ENCODE peak calls at places on chromosome 2, in four cellular contexts. T, A, M and J are unnamed samples.

GRCh38 chr2:112724611-112725525 is 4.0 kb downstream of the NT5DC4 start:
- DNase-seq in T (no peak), A (peak), M (peak), J (no peak)

GRCh38 chr2:74457129-74457548 is 1.1 kb upstream of the WBP1 start:
- DNase-seq in T (no peak), A (no peak), M (no peak), J (no peak)

GRCh38 chr2:219836647-219837177 is 209.3 kb downstream of the SLC4A3 start:
- DNase-seq in T (no peak), A (no peak), M (peak), J (no peak)

GRCh38 chr2:71927757-71928715 is 219.6 kb downstream of the CYP26B1 start:
- DNase-seq in T (no peak), A (peak), M (no peak), J (no peak)

GRCh38 chr2:173402405-173402974 is 47.8 kb downstream of the CDCA7 start:
- DNase-seq in T (peak), A (peak), M (peak), J (peak)

GRCh38 chr2:1727796-1728474 is 16.4 kb downstream of the PXDN start:
- DNase-seq in T (no peak), A (no peak), M (no peak), J (no peak)

GRCh38 chr2:85702172-85702571 is 8.0 kb downstream of the GNLY start:
- DNase-seq in T (no peak), A (no peak), M (no peak), J (no peak)

GRCh38 chr2:99156901-99157300 is 2.1 kb downstream of the LIPT1 start:
- DNase-seq in T (no peak), A (no peak), M (no peak), J (no peak)

GRCh38 chr2:141329949-141330348 is 800.9 kb downstream of the LRP1B start:
- DNase-seq in T (no peak), A (no peak), M (no peak), J (no peak)

GRCh38 chr2:118988706-118989105 is 46.7 kb downstream of the MARCO start:
- DNase-seq in T (no peak), A (no peak), M (no peak), J (no peak)

GRCh38 chr2:85802337-85803103 is 48.7 kb downstream of the ATOH8 start:
- DNase-seq in T (no peak), A (no peak), M (no peak), J (no peak)

GRCh38 chr2:195573314-195573713 is 83.7 kb upstream of the SLC39A10 start:
- DNase-seq in T (no peak), A (no peak), M (no peak), J (no peak)

GRCh38 chr2:98912221-98912851 is 23.7 kb downstream of the CRACDL start:
- DNase-seq in T (no peak), A (no peak), M (no peak), J (no peak)

GRCh38 chr2:8684421-8684884 is 2.6 kb downstream of the ID2 start:
- DNase-seq in T (no peak), A (peak), M (peak), J (peak)

GRCh38 chr2:136025057-136025973 is 39.9 kb upstream of the DARS1 start:
- DNase-seq in T (peak), A (peak), M (no peak), J (no peak)

GRCh38 chr2:226447896-226448295 is 351.7 kb downstream of the IRS1 start:
- DNase-seq in T (no peak), A (no peak), M (no peak), J (no peak)
- TF ChIP-seq NR2C2 in T (no peak), A (no peak), M (no peak), J (no peak)

GRCh38 chr2:190550137-190550536 is 15.6 kb upstream of the NEMP2 start:
- DNase-seq in T (no peak), A (no peak), M (no peak), J (no peak)

GRCh38 chr2:190551928-190552327 is 17.4 kb upstream of the NEMP2 start:
- DNase-seq in T (no peak), A (no peak), M (no peak), J (no peak)

GRCh38 chr2:190553254-190553653 is 18.7 kb upstream of the NEMP2 start:
- DNase-seq in T (no peak), A (no peak), M (no peak), J (no peak)

DNA sequence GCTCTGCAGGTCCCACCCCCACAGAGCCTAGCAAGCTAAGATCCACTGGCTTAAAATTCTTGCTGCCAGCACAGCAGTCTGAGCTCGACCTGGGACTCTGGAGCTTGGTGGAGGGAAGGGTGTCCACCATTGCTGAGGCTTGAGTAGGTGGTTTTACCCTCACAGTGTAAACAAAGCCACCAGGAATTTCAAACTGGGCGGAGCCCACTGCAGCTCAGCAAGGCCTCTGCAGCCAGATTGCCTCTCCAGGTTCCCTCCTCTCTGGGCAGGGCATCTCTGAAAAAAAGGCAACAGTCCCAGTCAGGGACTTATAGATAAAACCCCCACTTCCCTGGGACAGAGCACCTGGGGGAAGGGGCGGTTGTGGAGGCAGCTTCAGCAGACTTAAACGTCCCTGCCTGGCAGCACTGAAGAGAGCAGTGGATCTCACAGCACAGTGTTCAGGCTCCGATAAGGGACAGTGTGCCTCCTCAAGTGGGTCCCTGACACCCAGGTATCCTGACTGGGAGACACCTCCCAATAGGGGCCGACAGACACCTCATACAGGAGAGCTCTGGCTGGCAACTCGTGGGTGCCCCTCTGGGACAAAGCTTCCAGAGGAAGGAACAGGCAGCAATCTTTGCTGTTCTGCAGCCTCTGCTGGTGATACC is 20.0 kb upstream of the NEMP2 start:
- DNase-seq in T (peak), A (no peak), M (peak), J (no peak)
- TF ChIP-seq NR2C2 in T (no peak), A (no peak), M (no peak), J (no peak)

GRCh38 chr2:223558970-223559369 is 43.2 kb downstream of the SCG2 start:
- DNase-seq in T (no peak), A (no peak), M (no peak), J (no peak)

GRCh38 chr2:223560704-223561435 is 41.3 kb downstream of the SCG2 start:
- DNase-seq in T (no peak), A (no peak), M (no peak), J (no peak)

GRCh38 chr2:223563462-223563861 is 38.7 kb downstream of the SCG2 start:
- DNase-seq in T (no peak), A (peak), M (peak), J (no peak)

GRCh38 chr2:223566398-223566797 is 35.8 kb downstream of the SCG2 start:
- DNase-seq in T (no peak), A (no peak), M (no peak), J (no peak)

DNA sequence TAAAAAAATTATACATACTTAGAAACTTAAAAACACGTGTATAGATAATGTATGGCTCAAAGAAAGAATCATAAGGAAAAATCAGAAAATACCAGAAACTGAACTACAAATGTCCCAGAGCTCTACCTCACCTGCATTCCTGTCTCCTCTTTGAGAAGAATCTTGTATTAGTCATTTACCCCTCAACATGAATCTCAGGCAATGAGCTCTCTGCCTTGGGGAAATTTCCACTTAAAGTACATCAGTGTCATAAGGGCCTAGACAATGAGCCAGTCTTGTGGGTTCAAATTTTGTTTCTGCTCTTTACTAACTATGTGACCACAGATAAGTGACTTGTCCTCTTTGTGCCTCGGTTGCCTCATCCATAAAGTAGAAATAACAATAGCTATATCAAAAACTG is 40.1 kb downstream of the SCG2 start:
- DNase-seq in T (no peak), A (no peak), M (no peak), J (no peak)
- TF ChIP-seq NR2C2 in T (no peak), A (no peak), M (no peak), J (no peak)

DNA sequence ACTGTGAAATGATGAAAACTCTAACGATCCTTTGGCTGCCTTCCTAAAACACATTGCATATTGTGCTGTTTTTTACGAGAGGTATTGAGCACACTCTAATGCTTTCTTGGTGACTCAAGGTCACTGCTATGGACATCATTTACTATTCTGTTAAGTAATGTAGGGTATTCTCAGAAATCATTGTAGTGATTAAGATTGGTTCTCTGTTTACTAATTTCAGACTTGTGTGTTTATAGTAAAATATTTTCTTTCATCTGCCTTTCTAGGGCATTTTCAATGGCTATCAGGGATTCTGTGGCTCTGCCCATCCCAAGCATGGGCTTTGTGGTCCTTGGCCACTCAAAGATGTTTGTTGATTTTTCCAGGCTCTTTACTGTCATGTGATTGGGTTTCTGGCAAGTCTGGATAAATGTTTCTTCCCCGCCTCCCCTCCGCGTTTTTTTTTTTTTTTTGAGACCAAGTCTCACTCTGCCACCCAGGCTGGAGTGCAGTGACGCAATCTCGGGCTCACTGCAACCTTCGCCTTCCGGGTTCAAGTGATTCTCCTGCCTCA is 29.3 kb downstream of the UBE2F start:
- DNase-seq in T (no peak), A (no peak), M (no peak), J (no peak)
- TF ChIP-seq NR2C2 in T (no peak), A (no peak), M (no peak), J (no peak)

GRCh38 chr2:150332378-150332777 is 155.1 kb downstream of the RND3 start:
- DNase-seq in T (no peak), A (no peak), M (no peak), J (no peak)
- TF ChIP-seq NR2C2 in T (no peak), A (no peak), M (no peak), J (no peak)

GRCh38 chr2:3675687-3676086 is 17.7 kb downstream of the ALLC start:
- DNase-seq in T (no peak), A (no peak), M (no peak), J (no peak)
- TF ChIP-seq NR2C2 in T (no peak), A (no peak), M (no peak), J (no peak)

GRCh38 chr2:62071760-62072680 is 123.9 kb upstream of the B3GNT2 start:
- DNase-seq in T (no peak), A (no peak), M (no peak), J (no peak)

GRCh38 chr2:62077239-62077638 is 118.7 kb upstream of the B3GNT2 start:
- DNase-seq in T (no peak), A (no peak), M (no peak), J (no peak)

GRCh38 chr2:62071126-62071598 is 124.8 kb upstream of the B3GNT2 start:
- DNase-seq in T (no peak), A (no peak), M (no peak), J (no peak)

DNA sequence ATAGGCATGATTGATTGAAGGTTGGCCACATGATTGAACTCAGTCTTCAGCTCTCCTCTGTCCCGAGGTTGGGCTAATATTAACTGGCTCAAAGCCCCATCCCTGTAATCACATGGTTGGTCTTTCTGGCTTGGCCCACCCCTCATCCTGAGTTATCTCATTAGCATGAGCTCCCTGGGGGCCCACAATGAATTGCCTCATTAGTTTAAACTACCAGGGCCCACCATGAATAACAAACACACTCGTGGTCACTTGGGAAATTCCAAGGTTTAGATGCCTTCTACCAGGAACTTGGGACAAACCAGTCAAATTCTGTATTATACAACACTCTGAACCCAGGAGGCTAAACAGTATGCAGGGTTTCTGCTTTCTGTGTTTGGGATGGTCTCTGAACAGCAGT is 121.7 kb upstream of the B3GNT2 start:
- DNase-seq in T (peak), A (no peak), M (no peak), J (no peak)
- TF ChIP-seq NR2C2 in T (no peak), A (no peak), M (no peak), J (no peak)

GRCh38 chr2:231068525-231069222 is 12.0 kb downstream of the PSMD1 start:
- DNase-seq in T (no peak), A (no peak), M (peak), J (no peak)

GRCh38 chr2:231065966-231066365 is 9.3 kb downstream of the PSMD1 start:
- DNase-seq in T (no peak), A (no peak), M (peak), J (no peak)

DNA sequence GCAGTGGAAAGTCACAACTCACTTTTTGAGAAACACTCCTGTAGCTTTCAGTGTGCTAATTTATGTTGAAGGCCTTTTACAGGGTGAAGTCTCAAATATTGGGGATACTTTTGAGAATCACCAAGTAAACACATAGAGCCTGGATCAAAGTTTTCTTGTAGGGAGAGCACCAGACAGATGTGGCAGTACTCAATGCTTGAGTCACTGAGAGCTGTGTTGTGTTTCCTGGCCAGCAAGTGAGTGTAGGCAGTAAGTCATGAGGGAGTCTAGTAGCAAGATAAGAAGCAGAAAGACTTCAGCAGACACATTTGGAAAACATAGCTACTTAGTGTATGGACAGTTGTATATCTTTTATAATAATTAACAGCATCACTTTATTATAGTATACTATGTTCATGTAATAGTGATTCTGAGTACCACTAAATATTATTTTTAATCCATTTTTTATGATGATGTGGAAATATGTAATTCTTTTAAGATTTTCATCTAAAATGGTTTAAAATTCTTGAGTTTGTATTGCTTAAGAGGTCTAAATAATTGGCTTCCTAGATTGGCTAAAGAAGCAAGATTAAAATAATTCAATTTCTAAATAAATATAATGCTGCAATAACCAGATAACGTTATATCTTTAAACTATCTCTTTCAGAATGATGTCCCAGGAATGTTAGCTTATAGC is 12.8 kb downstream of the PSMD1 start:
- DNase-seq in T (no peak), A (no peak), M (no peak), J (no peak)
- TF ChIP-seq NR2C2 in T (no peak), A (no peak), M (no peak), J (no peak)